ENCODE peak calls at places on chromosomes 1 and 21, in six cellular contexts. J is T-helper 2 cell; K is AG20443; X is stimulated activated CD8-positive, alpha-beta memory T cell treated with anti-CD3 and anti-CD28 coated beads, Interleukin-4, amount 100 ng/mL, for 48 hours; L is islet precursor cell; B is iris pigment epithelial cell. Z is an unnamed sample.

GRCh38 chr21:35563885-35564451 is 496.4 kb downstream of the SETD4 start:
- DNase-seq in J (no peak), K (peak), X (no peak), L (peak), B (peak), Z (no peak)

GRCh38 chr1:60227581-60228252 is 154.1 kb upstream of the C1orf87 start:
- DNase-seq in J (no peak), K (no peak), X (no peak), L (no peak), B (peak), Z (no peak)

GRCh38 chr1:110309139-110309538 is 30.0 kb upstream of the RBM15 start:
- DNase-seq in J (no peak), K (peak), X (no peak), L (no peak), B (peak), Z (no peak)

GRCh38 chr1:2529776-2530500 is at the start of gene HES5:
- DNase-seq in J (no peak), K (peak), X (no peak), L (no peak), B (peak), Z (no peak)

GRCh38 chr1:112866151-112866550 is 89.8 kb downstream of the SLC16A1 start:
- DNase-seq in J (no peak), K (peak), X (no peak), L (peak), B (peak), Z (no peak)

GRCh38 chr1:66446261-66447001 is 87.5 kb upstream of the SGIP1 start:
- DNase-seq in J (no peak), K (peak), X (no peak), L (no peak), B (peak), Z (peak)

GRCh38 chr1:10865518-10866313 is 69.3 kb upstream of the CASZ1 start:
- DNase-seq in J (no peak), K (no peak), X (no peak), L (no peak), B (no peak), Z (no peak)

GRCh38 chr1:62796151-62796680 is 12.3 kb downstream of the ATG4C start:
- DNase-seq in J (no peak), K (no peak), X (no peak), L (no peak), B (no peak), Z (no peak)

GRCh38 chr21:42731264-42732032 is 78.0 kb downstream of the PDE9A start:
- DNase-seq in J (no peak), K (no peak), X (no peak), L (peak), B (no peak), Z (no peak)

GRCh38 chr1:64251971-64252370 is 48.5 kb downstream of the UBE2U start:
- DNase-seq in J (no peak), K (no peak), X (no peak), L (peak), B (no peak), Z (no peak)

GRCh38 chr1:174060090-174060489 is 37.9 kb upstream of the RC3H1 start:
- DNase-seq in J (no peak), K (no peak), X (no peak), L (no peak), B (no peak), Z (no peak)

GRCh38 chr1:66349277-66349676 is 184.7 kb upstream of the SGIP1 start:
- DNase-seq in J (no peak), K (no peak), X (no peak), L (no peak), B (no peak), Z (no peak)

GRCh38 chr1:10662090-10662688 is 134.3 kb downstream of the CASZ1 start:
- DNase-seq in J (no peak), K (no peak), X (no peak), L (no peak), B (no peak), Z (no peak)

GRCh38 chr1:59604191-59604590 is 210.6 kb upstream of the HOOK1 start:
- DNase-seq in J (no peak), K (no peak), X (no peak), L (no peak), B (peak), Z (no peak)

GRCh38 chr1:1272341-1273151 is 1.1 kb downstream of the UBE2J2 start:
- DNase-seq in J (no peak), K (no peak), X (no peak), L (no peak), B (no peak), Z (no peak)

GRCh38 chr1:201283836-201284553 is 689 bp downstream of the PKP1 start:
- DNase-seq in J (no peak), K (no peak), X (no peak), L (no peak), B (no peak), Z (no peak)

GRCh38 chr1:218674280-218674773 is 329.2 kb downstream of the TGFB2 start:
- DNase-seq in J (no peak), K (peak), X (no peak), L (peak), B (peak), Z (no peak)

GRCh38 chr21:44850208-44850800 is 23.2 kb downstream of the PTTG1IP start:
- DNase-seq in J (no peak), K (no peak), X (no peak), L (no peak), B (no peak), Z (no peak)

GRCh38 chr1:178243119-178243518 is 149.2 kb downstream of the RASAL2 start:
- DNase-seq in J (no peak), K (no peak), X (no peak), L (no peak), B (no peak), Z (no peak)

GRCh38 chr21:46319192-46319591 is 4.5 kb downstream of the C21orf58 start:
- DNase-seq in J (no peak), K (no peak), X (no peak), L (no peak), B (no peak), Z (no peak)

GRCh38 chr1:10803971-10804820 is 7.8 kb upstream of the CASZ1 start:
- DNase-seq in J (no peak), K (no peak), X (peak), L (no peak), B (no peak), Z (no peak)

GRCh38 chr1:95183952-95184351 is 50.1 kb upstream of the RWDD3 start:
- DNase-seq in J (no peak), K (no peak), X (no peak), L (no peak), B (no peak), Z (no peak)

GRCh38 chr1:199510314-199510713 is 517.2 kb upstream of the NR5A2 start:
- DNase-seq in J (no peak), K (no peak), X (no peak), L (no peak), B (no peak), Z (no peak)